ENCODE peak calls at places on chromosomes 13 and 19, in ten cellular contexts. G is thyroid gland, L is heart left ventricle, U is choroid plexus epithelial cell, V is H1, F is upper lobe of right lung, N is Peyer's patch, T is IMR-90, D is CD14-positive monocyte, B is hepatocyte. O is an unnamed sample.

GRCh38 chr19:40403262-40403984 is 9.8 kb downstream of the PRX start:
- DNase-seq in G (peak; percentile 92), L (peak; percentile 95), U (peak; percentile 94), V (peak; percentile 84), F (peak; percentile 96), N (peak; percentile 94), T (peak; percentile 84), D (peak; percentile 87), B (peak; percentile 93), O (peak; percentile 91)

GRCh38 chr13:104805346-104805745 is 1730.1 kb downstream of the EFNB2 start:
- DNase-seq in G (no peak), L (no peak), U (no peak), V (no peak), F (no peak), N (no peak), T (no peak), D (no peak), B (no peak), O (no peak)

GRCh38 chr19:40745402-40745780 is 4.9 kb downstream of the ACTMAP start:
- DNase-seq in G (no peak), L (no peak), U (peak; percentile 85), V (no peak), F (no peak), N (no peak), T (peak; percentile 63), D (no peak), B (no peak), O (no peak)

GRCh38 chr19:37999309-38000213 is 92.6 kb downstream of the SIPA1L3 start:
- DNase-seq in G (peak; percentile 47), L (peak; percentile 67), U (peak; percentile 97), V (no peak), F (no peak), N (no peak), T (peak; percentile 98), D (no peak), B (no peak), O (peak; percentile 79)

GRCh38 chr13:113452942-113453901 is at the start of gene ADPRHL1:
- DNase-seq in G (no peak), L (peak; percentile 73), U (no peak), V (no peak), F (peak; percentile 55), N (no peak), T (no peak), D (no peak), B (no peak), O (peak; percentile 91)

GRCh38 chr19:5115771-5116202 is 146.9 kb downstream of the KDM4B start:
- DNase-seq in G (no peak), L (no peak), U (peak; percentile 69), V (no peak), F (no peak), N (no peak), T (peak; percentile 17), D (no peak), B (no peak), O (no peak)

GRCh38 chr13:87671031-87671823 is at the start of gene SLITRK5:
- DNase-seq in G (peak; percentile 84), L (peak; percentile 80), U (peak; percentile 64), V (no peak), F (peak; percentile 90), N (peak; percentile 33), T (peak; percentile 16), D (no peak), B (peak; percentile 86), O (peak; percentile 77)

GRCh38 chr13:33184131-33184485 is 101.4 kb downstream of the STARD13 start:
- DNase-seq in G (no peak), L (no peak), U (no peak), V (no peak), F (no peak), N (no peak), T (no peak), D (no peak), B (no peak), O (no peak)

GRCh38 chr19:23118400-23118799 is 1.6 kb downstream of the ZNF730 start:
- DNase-seq in G (no peak), L (no peak), U (no peak), V (peak; percentile 33), F (no peak), N (no peak), T (no peak), D (no peak), B (no peak), O (no peak)

GRCh38 chr19:1199531-1199930 is 6.0 kb upstream of the STK11 start:
- DNase-seq in G (no peak), L (no peak), U (no peak), V (no peak), F (no peak), N (no peak), T (no peak), D (no peak), B (no peak), O (no peak)

GRCh38 chr13:48533207-48533499 is 273 bp upstream of the RCBTB2 start:
- DNase-seq in G (no peak), L (no peak), U (peak; percentile 10), V (no peak), F (no peak), N (no peak), T (no peak), D (no peak), B (no peak), O (no peak)

GRCh38 chr19:54478677-54479266 is 5.7 kb upstream of the CDC42EP5 start:
- DNase-seq in G (no peak), L (peak; percentile 39), U (peak; percentile 67), V (no peak), F (no peak), N (no peak), T (peak; percentile 49), D (no peak), B (peak; percentile 75), O (no peak)

GRCh38 chr19:54477650-54478049 is 4.6 kb upstream of the CDC42EP5 start:
- DNase-seq in G (no peak), L (no peak), U (peak; percentile 22), V (no peak), F (no peak), N (no peak), T (no peak), D (no peak), B (peak; percentile 32), O (no peak)

GRCh38 chr19:54482889-54483288 is 9.8 kb upstream of the CDC42EP5 start:
- DNase-seq in G (no peak), L (no peak), U (no peak), V (no peak), F (no peak), N (no peak), T (no peak), D (no peak), B (no peak), O (no peak)

GRCh38 chr19:54481326-54481930 is 8.3 kb upstream of the CDC42EP5 start:
- DNase-seq in G (no peak), L (no peak), U (peak; percentile 54), V (no peak), F (no peak), N (no peak), T (peak; percentile 33), D (no peak), B (peak; percentile 79), O (no peak)

GRCh38 chr19:54480048-54480447 is 7.0 kb upstream of the CDC42EP5 start:
- DNase-seq in G (no peak), L (no peak), U (no peak), V (no peak), F (no peak), N (no peak), T (no peak), D (no peak), B (no peak), O (no peak)
- TF ChIP-seq CTCF in G (no peak), L (no peak), U (no peak), V (no peak), F (no peak), N (no peak), T (no peak), D (no peak), B (no peak), O (no peak)

DNA sequence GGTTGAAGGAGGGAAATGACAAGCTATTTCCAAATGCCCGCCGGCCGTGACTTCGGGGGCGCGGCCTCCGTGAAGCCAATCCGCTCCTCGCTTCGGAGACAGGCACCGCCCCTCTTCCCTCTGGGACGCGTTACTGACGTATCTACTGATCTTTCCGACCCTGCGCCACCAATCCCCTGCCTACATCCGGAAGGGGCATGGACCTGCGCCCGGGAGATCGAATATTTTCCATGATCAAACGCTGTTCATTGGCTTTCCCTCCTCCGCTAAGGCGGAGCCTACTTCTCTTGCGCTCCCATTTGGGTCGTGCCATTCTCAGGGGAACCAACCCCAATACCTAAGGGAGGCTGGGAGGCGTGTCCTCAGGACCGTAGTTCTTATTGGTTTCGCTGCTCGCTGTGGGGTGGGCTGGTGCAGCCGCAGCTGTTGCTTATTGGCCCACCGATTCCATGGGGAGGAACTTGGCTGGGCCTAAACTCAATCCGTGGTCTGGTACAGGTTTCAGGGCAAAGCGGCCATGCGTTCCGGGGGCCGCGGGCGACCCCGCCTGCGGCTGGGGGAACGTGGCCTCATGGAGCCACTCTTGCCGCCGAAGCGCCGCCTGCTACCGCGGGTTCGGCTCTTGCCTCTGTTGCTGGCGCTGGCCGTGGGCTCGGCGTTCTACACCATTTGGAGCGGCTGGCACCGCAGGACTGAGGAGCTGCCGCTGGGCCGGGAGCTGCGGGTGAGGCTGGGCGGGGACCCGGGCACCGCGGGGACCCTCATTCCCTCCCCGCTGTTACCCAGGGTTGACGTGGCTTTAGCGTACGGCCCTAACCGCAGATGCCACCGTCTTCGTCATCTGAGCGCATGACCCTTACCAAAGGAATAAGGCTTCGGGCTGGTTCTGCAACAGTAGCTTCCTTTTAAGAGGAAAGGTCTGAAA is at the start of gene QPCTL:
- DNase-seq in G (peak; percentile 99), L (peak; percentile 96), U (peak; percentile 100), V (peak; percentile 99), F (peak; percentile 98), N (peak; percentile 98), T (peak; percentile 100), D (peak; percentile 98), B (peak; percentile 99), O (peak; percentile 98)
- TF ChIP-seq CTCF in G (no peak), L (no peak), U (no peak), V (no peak), F (no peak), N (no peak), T (no peak), D (no peak), B (no peak), O (no peak)

DNA sequence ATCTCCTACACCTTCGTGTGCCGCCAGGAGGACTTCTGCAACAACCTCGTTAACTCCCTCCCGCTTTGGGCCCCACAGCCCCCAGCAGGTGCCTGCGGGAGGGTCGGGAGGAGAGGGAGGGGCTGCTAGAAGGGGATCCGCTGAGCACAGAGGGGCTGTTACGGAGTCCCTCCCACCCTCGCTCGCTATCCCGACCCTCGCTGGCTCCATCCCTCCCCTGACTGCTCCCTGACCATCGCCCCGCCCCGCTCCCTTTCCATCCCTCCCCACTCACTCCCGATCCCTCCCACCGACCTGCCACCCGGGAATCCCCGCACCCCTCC is 780 bp downstream of the CD177 start:
- DNase-seq in G (no peak), L (no peak), U (no peak), V (peak; percentile 17), F (no peak), N (no peak), T (no peak), D (no peak), B (peak; percentile 19), O (no peak)
- TF ChIP-seq CTCF in G (no peak), L (no peak), U (no peak), V (no peak), F (no peak), N (no peak), T (no peak), D (no peak), B (no peak), O (no peak)

DNA sequence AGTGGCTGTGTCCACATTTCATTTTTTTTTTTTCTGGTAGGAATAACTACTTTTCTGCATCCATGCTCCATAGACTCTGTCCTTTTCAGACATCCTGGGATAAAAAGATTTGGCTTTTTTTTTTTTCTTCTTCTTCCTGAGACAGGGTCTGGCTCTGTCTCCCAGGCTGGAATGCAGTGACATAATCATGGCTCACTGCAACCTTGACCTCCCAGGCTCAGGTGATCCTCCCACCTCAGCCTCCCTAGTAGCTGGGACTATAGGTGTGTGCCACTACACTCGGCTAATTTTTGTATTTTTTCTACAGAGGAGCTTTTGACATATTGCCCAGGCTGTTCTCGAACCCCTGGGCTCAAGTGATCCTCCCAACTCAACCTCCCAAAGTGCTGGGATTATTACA is 4.1 kb upstream of the ICAM3 start:
- DNase-seq in G (no peak), L (no peak), U (no peak), V (no peak), F (no peak), N (no peak), T (no peak), D (no peak), B (no peak), O (no peak)
- TF ChIP-seq CTCF in G (no peak), L (no peak), U (no peak), V (no peak), F (no peak), N (no peak), T (no peak), D (no peak), B (no peak), O (no peak)

O was measured in psoas muscle.